ENCODE peak calls at places on chromosome 12, in five cellular contexts. R is GM12878, Z is K562, O is HepG2, Y is H1. W is an unnamed sample.

GRCh38 chr12:121770388-121770787 is 23.1 kb downstream of the RHOF start:
- DNase-seq in R (no peak), Y (no peak), Z (no peak), O (no peak), W (no peak)

GRCh38 chr12:29242921-29243431 is 93.9 kb downstream of the FAR2 start:
- DNase-seq in O (no peak), Y (no peak), Z (peak), R (no peak), W (peak)

GRCh38 chr12:131939007-131939406 is 9.9 kb downstream of the PUS1 start:
- DNase-seq in Y (no peak), O (no peak), Z (no peak), R (no peak), W (no peak)

GRCh38 chr12:4388662-4389061 is 9.2 kb upstream of the FGF23 start:
- DNase-seq in Y (no peak), Z (peak), R (no peak), O (no peak), W (no peak)

GRCh38 chr12:112017041-112017440 is 3.8 kb downstream of the ERP29 start:
- DNase-seq in Y (no peak), Z (no peak), O (no peak), R (no peak), W (no peak)

GRCh38 chr12:115752151-115752550 is 525.3 kb downstream of the MED13L start:
- DNase-seq in O (no peak), Y (no peak), R (no peak), Z (no peak), W (no peak)

GRCh38 chr12:99960312-99960711 is 24.4 kb downstream of the ANKS1B start:
- DNase-seq in O (no peak), Y (no peak), R (no peak), Z (no peak), W (peak)

GRCh38 chr12:5988088-5988487 is 43.0 kb upstream of the ANO2 start:
- DNase-seq in R (no peak), Y (no peak), Z (no peak), O (no peak), W (no peak)

GRCh38 chr12:31004666-31005065 is 69.0 kb upstream of the DDX11 start:
- DNase-seq in R (no peak), O (no peak), Y (no peak), Z (no peak), W (no peak)

GRCh38 chr12:47942327-47943230 is 20.8 kb upstream of the TMEM106C start:
- DNase-seq in Z (peak), Y (peak), O (peak), R (no peak), W (peak)

GRCh38 chr12:122097641-122098364 is 19.2 kb downstream of the MLXIP start:
- DNase-seq in Z (peak), O (peak), Y (no peak), R (no peak), W (peak)

GRCh38 chr12:101019667-101020066 is 190.4 kb downstream of the SLC5A8 start:
- DNase-seq in R (no peak), O (no peak), Z (no peak), Y (no peak), W (no peak)

GRCh38 chr12:32240210-32240609 is 133.6 kb downstream of the BICD1 start:
- DNase-seq in Z (no peak), R (no peak), Y (no peak), O (no peak), W (no peak)

GRCh38 chr12:46898152-46898931 is 72.5 kb upstream of the SLC38A4 start:
- DNase-seq in O (no peak), Z (no peak), R (no peak), Y (no peak), W (no peak)

GRCh38 chr12:29990971-29991370 is 207.2 kb upstream of the TMTC1 start:
- DNase-seq in O (no peak), Y (no peak), Z (no peak), R (no peak), W (no peak)

GRCh38 chr12:68416350-68416749 is 84.2 kb upstream of the MDM1 start:
- DNase-seq in Y (no peak), Z (no peak), R (no peak), O (no peak), W (no peak)

GRCh38 chr12:110741795-110742717 is 635 bp downstream of the PPP1CC start:
- DNase-seq in Y (no peak), R (no peak), Z (peak), O (no peak), W (peak)

DNA sequence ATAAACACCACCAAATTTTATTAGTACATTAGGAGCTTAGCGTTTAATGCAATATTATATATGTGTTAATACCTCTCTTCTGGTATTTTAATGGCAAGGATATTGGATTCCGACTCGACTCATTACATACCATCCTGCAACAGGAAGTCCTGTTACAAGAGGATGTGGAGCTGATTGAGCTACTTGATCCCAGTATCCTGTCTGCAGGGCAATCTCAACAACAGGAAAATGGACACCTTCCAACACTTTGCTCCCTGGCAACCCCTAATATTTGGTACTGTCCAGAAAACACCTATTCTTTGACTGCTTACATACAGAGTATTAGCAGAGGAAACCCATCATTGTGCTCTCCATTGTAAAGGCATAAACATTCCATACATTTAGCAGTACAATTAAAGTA is 45.2 kb downstream of the VEZT start:
- DNase-seq in R (no peak), Z (no peak), O (no peak), Y (no peak), W (no peak)
- TF ChIP-seq JUND in R (no peak), Z (no peak), O (no peak), Y (no peak), W (no peak)

GRCh38 chr12:25293596-25293995 is 42.9 kb upstream of the KRAS start:
- DNase-seq in Z (no peak), R (no peak), O (no peak), Y (no peak), W (no peak)

DNA sequence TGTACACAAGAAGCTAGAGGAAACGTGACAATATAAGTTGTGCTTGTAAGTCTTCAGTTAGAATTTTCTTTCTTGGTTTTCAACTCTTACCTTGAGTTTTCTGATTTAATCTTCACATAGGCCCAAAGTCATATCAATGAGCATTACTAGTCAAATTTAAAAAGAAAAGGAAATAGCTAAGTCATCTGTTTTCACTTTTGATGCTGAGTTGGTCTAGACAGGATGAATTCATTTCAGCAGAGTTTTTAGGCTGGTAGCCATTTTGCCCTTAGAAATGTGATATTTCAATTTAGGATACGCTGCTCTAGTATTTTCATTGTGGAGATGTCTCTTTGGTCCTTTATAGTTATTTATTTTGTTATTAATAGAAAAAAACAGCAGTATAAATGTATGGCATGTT is 44.6 kb upstream of the KRAS start:
- DNase-seq in Y (no peak), Z (no peak), O (no peak), R (no peak), W (no peak)
- TF ChIP-seq RFX5 in Y (no peak), Z (no peak), O (no peak), R (no peak), W (no peak)

GRCh38 chr12:52543985-52544888 is 8.7 kb downstream of the KRT71 start:
- DNase-seq in Y (no peak), Z (peak), R (no peak), O (no peak), W (no peak)
- TF ChIP-seq JUND in Y (no peak), Z (no peak), R (no peak), O (no peak), W (no peak)

GRCh38 chr12:106901276-106901675 is 54.4 kb upstream of the TMEM263 start:
- DNase-seq in Y (no peak), O (no peak), Z (no peak), R (no peak), W (no peak)
- TF ChIP-seq RFX5 in Y (no peak), O (no peak), Z (no peak), R (no peak), W (no peak)

DNA sequence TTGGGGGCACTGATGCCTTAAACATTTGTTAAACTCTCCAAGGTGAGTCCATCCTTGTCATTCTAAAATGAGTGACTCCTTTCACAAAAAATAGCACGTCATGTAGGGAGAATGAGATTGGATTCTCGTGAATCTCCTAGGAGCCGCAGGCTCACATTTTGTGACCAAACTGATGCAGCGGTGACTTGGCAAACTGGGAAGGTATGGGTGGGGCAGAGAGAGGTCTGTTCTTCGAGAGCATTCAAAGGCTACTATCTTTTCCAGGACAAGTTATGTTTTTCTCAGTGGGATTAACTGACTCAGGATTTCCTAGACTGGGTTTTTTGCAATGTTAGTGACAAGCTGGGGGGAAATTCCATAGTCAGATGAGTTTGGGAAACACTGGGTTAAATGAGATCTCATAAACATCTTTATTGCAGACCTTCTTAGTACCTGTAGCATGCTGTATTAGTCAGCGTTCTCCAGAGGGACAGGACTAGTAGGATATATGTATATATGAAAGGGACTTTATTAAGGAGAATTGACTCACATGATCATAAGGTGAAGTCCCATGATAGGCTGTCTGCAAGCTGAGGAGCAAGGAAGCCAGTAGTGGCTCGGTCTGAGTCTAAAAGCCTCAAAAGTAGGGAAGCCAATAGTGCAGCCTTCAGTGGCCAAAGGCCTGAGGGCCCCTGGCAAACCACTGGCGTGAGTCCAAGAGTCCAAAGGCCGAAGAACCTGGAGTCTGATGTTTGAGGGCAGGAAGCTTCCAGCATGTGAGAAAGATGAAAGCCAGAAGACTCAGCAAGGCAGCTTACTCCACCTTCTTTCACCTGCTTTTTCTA is 61.0 kb downstream of the FOXN4 start:
- DNase-seq in R (no peak), Y (no peak), Z (no peak), O (peak), W (no peak)
- TF ChIP-seq JUND in R (no peak), Y (no peak), Z (no peak), O (no peak), W (no peak)

DNA sequence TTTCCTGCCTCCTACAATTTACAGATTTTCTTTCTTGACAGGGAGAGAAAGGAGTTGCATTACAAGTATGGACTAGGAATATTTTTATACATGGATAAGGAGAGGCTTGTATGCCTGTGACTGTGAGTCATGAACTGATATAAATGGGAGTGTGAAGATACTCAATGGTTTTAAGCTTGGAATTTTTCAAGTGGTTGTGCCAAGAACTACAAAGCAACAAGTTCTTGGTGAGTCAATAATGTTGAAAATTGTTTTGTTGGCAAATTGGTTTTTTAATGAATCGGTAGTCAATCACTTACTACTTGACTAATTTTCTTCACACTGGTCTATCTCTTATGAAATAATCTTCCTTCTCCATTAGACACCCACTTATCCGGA is 58.9 kb upstream of the HMGA2 start:
- DNase-seq in O (no peak), Y (no peak), R (no peak), Z (no peak), W (no peak)
- TF ChIP-seq RFX5 in O (no peak), Y (no peak), R (no peak), Z (no peak), W (no peak)